ENCODE peak calls at places on chromosomes 7 and 10, in six cellular contexts. W is fibroblast of lung, Z is left ventricle myocardium inferior, H is epithelial cell of esophagus, E is brain microvascular endothelial cell, I is GM23338. N is an unnamed sample.

GRCh38 chr10:119022846-119023552 is 6.5 kb upstream of the NANOS1 start:
- DNase-seq in E (peak), I (peak), W (peak), H (peak), Z (no peak), N (peak)

GRCh38 chr7:50667338-50667737 is 102.1 kb upstream of the DDC start:
- DNase-seq in Z (peak), W (peak), E (no peak), I (no peak), H (no peak), N (no peak)

GRCh38 chr10:127619550-127619949 is 70.4 kb downstream of the NPS start:
- DNase-seq in H (no peak), E (no peak), Z (no peak), I (no peak), W (no peak), N (no peak)

GRCh38 chr7:139853576-139854511 is 24.8 kb downstream of the TBXAS1 start:
- DNase-seq in E (peak), W (peak), H (peak), I (no peak), Z (no peak), N (peak)

GRCh38 chr10:78865518-78865835 is 203.3 kb upstream of the ZMIZ1 start:
- DNase-seq in Z (no peak), W (peak), I (no peak), H (no peak), E (no peak), N (no peak)

GRCh38 chr7:26278769-26279168 is 12.9 kb upstream of the SNX10 start:
- DNase-seq in I (no peak), H (peak), W (peak), E (no peak), Z (no peak), N (no peak)

GRCh38 chr7:149753370-149754233 is 19.8 kb downstream of the ZNF467 start:
- DNase-seq in H (peak), W (peak), I (peak), Z (no peak), E (peak), N (peak)

GRCh38 chr7:47516985-47517590 is 64.8 kb downstream of the TNS3 start:
- DNase-seq in I (no peak), Z (no peak), W (peak), E (no peak), H (no peak), N (no peak)

GRCh38 chr10:44786451-44786850 is 124.7 kb upstream of the TMEM72 start:
- DNase-seq in H (no peak), Z (no peak), E (peak), I (peak), W (peak), N (peak)

GRCh38 chr10:36602374-36602773 is 523.0 kb upstream of the ANKRD30A start:
- DNase-seq in I (no peak), E (no peak), Z (no peak), H (peak), W (peak), N (peak)

GRCh38 chr7:255038-255435 is 34.9 kb upstream of the FOXL3 start:
- DNase-seq in Z (no peak), I (no peak), H (no peak), W (no peak), E (no peak), N (no peak)

DNA sequence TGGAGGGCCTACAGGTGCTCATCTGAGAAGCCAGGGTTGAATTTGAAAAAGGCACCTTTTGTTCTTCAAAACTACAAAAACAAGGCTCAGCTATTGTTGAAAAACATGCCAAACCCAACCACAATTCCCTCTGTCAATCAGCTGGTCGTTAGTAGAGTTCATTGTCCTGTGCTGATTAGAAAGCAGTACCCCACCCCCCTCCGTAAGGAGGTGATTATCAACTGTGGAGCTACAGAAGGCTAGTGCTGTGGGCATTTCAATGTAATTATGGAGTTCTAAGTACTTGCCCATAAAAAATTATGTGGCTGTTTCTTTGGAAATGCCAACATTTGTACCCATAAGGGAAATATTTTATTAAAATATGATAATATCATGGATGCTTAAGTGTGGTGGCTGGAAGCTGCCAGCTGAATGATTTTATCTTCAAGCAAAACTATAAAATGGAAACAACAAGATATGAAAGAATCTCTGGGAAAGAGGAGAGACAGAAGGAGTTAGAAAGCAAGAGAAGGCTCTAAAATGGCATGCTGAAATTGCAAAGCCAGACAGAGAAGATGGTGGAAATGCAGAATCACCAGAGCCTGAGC is 179.6 kb upstream of the LRGUK start:
- DNase-seq in H (no peak), I (no peak), E (no peak), Z (no peak), W (no peak), N (no peak)
- H3K4me3 ChIP-seq in H (no peak), I (no peak), E (no peak), Z (no peak), W (no peak), N (no peak)

DNA sequence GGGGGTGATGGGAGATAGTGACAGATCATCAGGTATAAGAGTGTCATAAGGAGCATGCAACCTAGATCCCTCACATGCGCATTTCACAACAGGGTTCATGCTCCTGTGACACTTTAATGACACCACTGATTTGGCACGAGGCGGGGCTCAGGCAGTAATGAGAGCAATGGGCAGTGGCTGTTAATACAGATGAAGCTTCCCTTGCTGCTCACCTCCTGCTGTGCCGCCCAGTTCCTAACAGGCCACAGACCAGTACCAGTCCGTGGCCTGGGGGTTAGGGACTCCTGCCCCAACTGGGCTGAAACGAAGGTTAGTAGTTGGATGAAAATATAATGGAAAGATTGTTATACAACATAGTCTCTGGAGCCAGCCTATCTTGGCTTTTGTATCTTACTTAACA is 201.6 kb upstream of the LRRN3 start:
- DNase-seq in H (no peak), E (no peak), I (peak), Z (no peak), W (no peak), N (no peak)
- TF ChIP-seq CTCF in H (no peak), E (no peak), I (no peak), Z (no peak), W (no peak), N (no peak)

DNA sequence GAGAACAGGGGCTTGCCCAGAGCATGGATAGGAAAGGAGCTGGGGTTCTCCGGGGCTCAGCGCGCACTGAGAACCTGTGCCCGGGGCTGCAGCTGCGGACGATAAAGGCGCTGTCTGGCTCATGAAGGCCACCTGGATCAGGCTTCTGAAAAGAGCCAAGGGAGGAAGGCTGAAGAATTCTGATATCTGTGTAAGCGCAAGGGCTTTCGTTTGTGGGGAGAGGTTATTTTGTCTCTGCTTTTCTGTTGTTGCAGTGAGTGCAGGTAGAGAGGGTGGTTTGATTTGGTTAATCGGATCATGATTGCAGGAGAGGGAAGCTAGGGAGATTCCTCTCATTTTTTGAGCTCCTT is 250.5 kb downstream of the NSUN6 start:
- DNase-seq in I (peak), E (no peak), W (no peak), Z (no peak), H (no peak), N (no peak)
- H3K4me3 ChIP-seq in I (peak), E (no peak), W (peak), Z (peak), H (no peak), N (no peak)

GRCh38 chr10:59234814-59235429 is 58.5 kb downstream of the PHYHIPL start:
- DNase-seq in I (peak), E (peak), Z (no peak), W (peak), H (peak), N (peak)
- TF ChIP-seq CTCF in I (peak), E (peak), Z (peak), W (peak), H (peak), N (peak)

DNA sequence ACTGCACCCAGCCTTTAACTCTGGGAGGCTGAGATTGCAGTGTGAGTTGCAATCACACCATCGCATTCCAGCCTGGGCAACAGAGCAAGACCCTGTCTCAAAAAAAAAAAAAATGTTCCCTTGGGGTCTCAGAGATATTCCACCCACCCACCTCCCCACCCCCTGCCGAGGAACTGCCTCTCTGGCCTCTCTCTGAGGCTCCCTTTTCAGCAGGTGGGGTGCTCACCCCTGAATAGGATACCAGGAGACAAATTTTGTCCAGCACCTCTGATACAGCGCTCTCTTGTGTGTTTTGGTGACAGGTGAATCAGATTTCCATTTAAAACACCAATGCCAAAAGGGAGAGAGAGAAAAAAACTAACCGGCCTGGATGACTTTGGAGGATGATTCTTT is 92.6 kb upstream of the KIF5B start:
- DNase-seq in E (no peak), I (no peak), W (no peak), H (no peak), Z (no peak), N (no peak)
- H3K4me3 ChIP-seq in E (no peak), I (no peak), W (no peak), H (no peak), Z (peak), N (peak)

GRCh38 chr10:99631496-99631895 is 11.3 kb upstream of the SLC25A28 start:
- DNase-seq in H (peak), W (peak), Z (no peak), I (no peak), E (no peak), N (no peak)

GRCh38 chr10:99630439-99630838 is 10.2 kb upstream of the SLC25A28 start:
- DNase-seq in I (no peak), H (peak), W (peak), Z (no peak), E (peak), N (peak)

GRCh38 chr10:99629625-99629978 is 9.4 kb upstream of the SLC25A28 start:
- DNase-seq in H (no peak), W (no peak), Z (no peak), E (no peak), I (no peak), N (no peak)

GRCh38 chr10:99628923-99629624 is 8.8 kb upstream of the SLC25A28 start:
- DNase-seq in W (no peak), Z (no peak), H (peak), E (no peak), I (no peak), N (no peak)

GRCh38 chr10:99630991-99631390 is 10.8 kb upstream of the SLC25A28 start:
- DNase-seq in W (no peak), E (no peak), I (no peak), Z (no peak), H (no peak), N (peak)
- TF ChIP-seq CTCF in W (no peak), E (no peak), I (no peak), Z (no peak), H (no peak), N (no peak)

GRCh38 chr7:73715648-73716317 is 3.7 kb downstream of the STX1A start:
- DNase-seq in E (peak), H (peak), W (peak), Z (no peak), I (no peak), N (peak)

GRCh38 chr7:73716318-73716890 is 3.1 kb downstream of the STX1A start:
- DNase-seq in H (no peak), I (no peak), E (peak), Z (no peak), W (no peak), N (peak)

GRCh38 chr7:73717991-73718405 is 1.5 kb downstream of the STX1A start:
- DNase-seq in W (peak), H (peak), Z (no peak), I (no peak), E (peak), N (peak)

GRCh38 chr7:73718438-73718881 is 1.0 kb downstream of the STX1A start:
- DNase-seq in Z (no peak), W (no peak), I (no peak), E (peak), H (no peak), N (no peak)

GRCh38 chr7:73717025-73717807 is 2.3 kb downstream of the STX1A start:
- DNase-seq in I (no peak), Z (no peak), W (peak), E (peak), H (no peak), N (peak)
- H3K4me3 ChIP-seq in I (no peak), Z (no peak), W (no peak), E (peak), H (no peak), N (no peak)

GRCh38 chr7:118182618-118183253 is 1.2 kb upstream of the LSM8 start:
- DNase-seq in H (no peak), Z (no peak), E (no peak), W (peak), I (no peak), N (no peak)

GRCh38 chr7:118175751-118176150 is 8.2 kb upstream of the LSM8 start:
- DNase-seq in W (no peak), H (peak), I (no peak), E (no peak), Z (no peak), N (no peak)

GRCh38 chr7:118183254-118183585 is 744 bp upstream of the LSM8 start:
- DNase-seq in Z (no peak), E (no peak), I (peak), H (no peak), W (no peak), N (no peak)

GRCh38 chr7:118183586-118184391 is at the start of gene LSM8:
- DNase-seq in H (peak), I (peak), W (peak), E (peak), Z (peak), N (peak)

DNA sequence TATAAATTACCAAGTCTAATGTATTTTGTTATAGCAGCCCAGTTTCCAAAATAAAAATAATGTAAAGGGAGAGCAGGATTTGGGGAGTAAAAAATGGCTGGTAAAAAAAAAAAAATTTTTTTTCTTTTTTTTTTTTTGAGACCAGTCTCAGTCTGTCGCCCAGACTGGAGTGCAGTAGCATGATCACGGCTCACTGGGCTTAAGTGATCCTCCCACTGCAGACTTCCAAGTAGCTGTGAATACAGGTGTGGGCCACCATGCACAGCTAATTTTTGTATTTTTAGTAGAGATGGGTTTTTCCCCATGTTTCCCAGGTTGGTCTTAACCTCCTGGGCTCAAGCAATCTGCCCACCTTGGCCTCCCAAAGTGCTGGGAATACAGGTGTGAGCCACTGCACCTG is 4.8 kb upstream of the LSM8 start:
- DNase-seq in E (no peak), I (no peak), W (no peak), H (no peak), Z (no peak), N (no peak)
- TF ChIP-seq CTCF in E (no peak), I (no peak), W (no peak), H (no peak), Z (no peak), N (no peak)

GRCh38 chr7:130942211-130942964 is 208.4 kb upstream of the KLF14 start:
- DNase-seq in Z (no peak), E (no peak), I (no peak), H (peak), W (peak), N (peak)

GRCh38 chr7:130943336-130943901 is 209.4 kb upstream of the KLF14 start:
- DNase-seq in W (peak), Z (no peak), I (no peak), H (peak), E (peak), N (peak)

GRCh38 chr7:130940907-130941306 is 206.9 kb upstream of the KLF14 start:
- DNase-seq in H (no peak), W (peak), I (no peak), Z (no peak), E (no peak), N (no peak)

GRCh38 chr7:130940326-130940725 is 206.3 kb upstream of the KLF14 start:
- DNase-seq in I (no peak), Z (no peak), W (no peak), H (no peak), E (no peak), N (peak)

GRCh38 chr7:130941322-130942210 is 207.6 kb upstream of the KLF14 start:
- DNase-seq in H (peak), Z (peak), I (no peak), E (peak), W (peak), N (peak)
- H3K4me3 ChIP-seq in H (peak), Z (peak), I (no peak), E (peak), W (peak), N (peak)

GRCh38 chr7:75756340-75757297 is 15.4 kb downstream of the CCL26 start:
- DNase-seq in Z (no peak), W (peak), E (peak), H (peak), I (peak), N (peak)
- TF ChIP-seq CTCF in Z (peak), W (peak), E (peak), H (peak), I (peak), N (peak)

N was measured in cardiac fibroblast.